ENCODE peak calls at places on chromosomes 16 and 17, in six cellular contexts. N is AG04449, I is bronchial epithelial cell, D is BJ, T is A549, B is fibroblast of mammary gland. Q is an unnamed sample.

GRCh38 chr17:61616783-61617182 is 25.8 kb upstream of the NACA2 start:
- DNase-seq in N (no peak), I (no peak), D (no peak), T (no peak), B (no peak), Q (no peak)

GRCh38 chr17:6648181-6648580 is 3.2 kb downstream of the MED31 start:
- DNase-seq in N (no peak), I (peak; percentile 37), D (no peak), T (peak; percentile 76), B (peak; percentile 24), Q (no peak)

GRCh38 chr17:41695954-41696720 is 7.5 kb downstream of the EIF1 start:
- DNase-seq in N (no peak), I (peak; percentile 67), D (no peak), T (peak; percentile 94), B (peak; percentile 85), Q (peak; percentile 64)

GRCh38 chr17:57739402-57740224 is 5.5 kb downstream of the CCDC182 start:
- DNase-seq in N (no peak), I (peak; percentile 58), D (no peak), T (peak; percentile 54), B (peak; percentile 22), Q (no peak)

GRCh38 chr16:986411-986810 is 4.8 kb downstream of the SOX8 start:
- DNase-seq in N (no peak), I (no peak), D (no peak), T (no peak), B (no peak), Q (no peak)

GRCh38 chr17:2044263-2044894 is 2.6 kb downstream of the OVCA2 start:
- DNase-seq in N (no peak), I (no peak), D (no peak), T (no peak), B (no peak), Q (no peak)

GRCh38 chr16:74627506-74628220 is 20.7 kb upstream of the GLG1 start:
- DNase-seq in N (no peak), I (no peak), D (no peak), T (no peak), B (peak; percentile 61), Q (no peak)

GRCh38 chr17:32461853-32462617 is 17.7 kb downstream of the PSMD11 start:
- DNase-seq in N (no peak), I (peak; percentile 72), D (no peak), T (peak; percentile 71), B (peak; percentile 68), Q (peak; percentile 29)

GRCh38 chr17:50865060-50865867 is 890 bp downstream of the TOB1 start:
- DNase-seq in N (no peak), I (peak; percentile 29), D (no peak), T (no peak), B (peak; percentile 33), Q (peak; percentile 23)

GRCh38 chr16:27267037-27267677 is 1.4 kb downstream of the NSMCE1 start:
- DNase-seq in N (no peak), I (no peak), D (no peak), T (no peak), B (no peak), Q (no peak)

GRCh38 chr17:33038740-33039139 is 47.1 kb downstream of the SPACA3 start:
- DNase-seq in N (no peak), I (no peak), D (no peak), T (peak; percentile 57), B (peak; percentile 37), Q (peak; percentile 9)

GRCh38 chr17:15920758-15921239 is 24.1 kb upstream of the ADORA2B start:
- DNase-seq in N (peak; percentile 82), I (peak; percentile 82), D (peak; percentile 92), T (peak; percentile 77), B (peak; percentile 97), Q (peak; percentile 91)

GRCh38 chr17:1647802-1648581 is 1.7 kb downstream of the RILP start:
- DNase-seq in N (no peak), I (peak; percentile 12), D (no peak), T (no peak), B (no peak), Q (no peak)

GRCh38 chr16:38941-39892 is 14.2 kb downstream of the POLR3K start:
- DNase-seq in N (no peak), I (peak; percentile 69), D (no peak), T (no peak), B (no peak), Q (no peak)

GRCh38 chr16:46765050-46765449 is 16.9 kb upstream of the MYLK3 start:
- DNase-seq in N (peak; percentile 19), I (no peak), D (no peak), T (no peak), B (peak; percentile 55), Q (peak; percentile 70)

GRCh38 chr16:11949527-11949926 is 7.7 kb upstream of the NPIPB2 start:
- DNase-seq in N (no peak), I (peak; percentile 44), D (no peak), T (peak; percentile 55), B (peak; percentile 63), Q (no peak)

GRCh38 chr17:33267279-33267790 is 25.8 kb downstream of the ASIC2 start:
- DNase-seq in N (peak; percentile 76), I (peak; percentile 99), D (peak; percentile 75), T (peak; percentile 55), B (peak; percentile 95), Q (peak; percentile 19)

GRCh38 chr17:37643118-37643766 is at the start of gene DDX52:
- DNase-seq in N (no peak), I (peak; percentile 87), D (peak; percentile 65), T (peak; percentile 97), B (peak; percentile 85), Q (peak; percentile 70)

GRCh38 chr16:30033270-30033669 is 2.2 kb upstream of the TLCD3B start:
- DNase-seq in N (no peak), I (no peak), D (no peak), T (no peak), B (peak; percentile 39), Q (no peak)

GRCh38 chr17:50833396-50834125 is 1.8 kb upstream of the WFIKKN2 start:
- DNase-seq in N (no peak), I (no peak), D (no peak), T (no peak), B (no peak), Q (no peak)

GRCh38 chr16:46763147-46763546 is 15.0 kb upstream of the MYLK3 start:
- DNase-seq in N (no peak), I (peak; percentile 28), D (no peak), T (no peak), B (no peak), Q (no peak)

GRCh38 chr16:7509919-7510705 is 177.5 kb downstream of the RBFOX1 start:
- DNase-seq in N (no peak), I (no peak), D (no peak), T (no peak), B (no peak), Q (no peak)

GRCh38 chr16:68265078-68265925 is 976 bp downstream of the SLC7A6 start:
- DNase-seq in N (peak; percentile 65), I (peak; percentile 83), D (peak; percentile 56), T (peak; percentile 84), B (peak; percentile 69), Q (no peak)

GRCh38 chr17:76995352-76996105 is 127.3 kb downstream of the MGAT5B start:
- DNase-seq in N (no peak), I (no peak), D (no peak), T (no peak), B (no peak), Q (no peak)

GRCh38 chr16:85832578-85833539 is 33.4 kb downstream of the COX4I1 start:
- DNase-seq in N (no peak), I (no peak), D (no peak), T (no peak), B (no peak), Q (no peak)

GRCh38 chr17:31414590-31414918 is 23.1 kb downstream of the RAB11FIP4 start:
- DNase-seq in N (no peak), I (no peak), D (no peak), T (no peak), B (no peak), Q (no peak)

GRCh38 chr16:77660311-77660710 is 62.0 kb upstream of the NUDT7 start:
- DNase-seq in N (no peak), I (peak; percentile 25), D (no peak), T (peak; percentile 33), B (peak; percentile 56), Q (peak; percentile 55)
- TF ChIP-seq CTCF in N (peak; percentile 60), I (peak; percentile 25), D (peak; percentile 40), T (peak; percentile 65), B (peak; percentile 68), Q (peak; percentile 83)

DNA sequence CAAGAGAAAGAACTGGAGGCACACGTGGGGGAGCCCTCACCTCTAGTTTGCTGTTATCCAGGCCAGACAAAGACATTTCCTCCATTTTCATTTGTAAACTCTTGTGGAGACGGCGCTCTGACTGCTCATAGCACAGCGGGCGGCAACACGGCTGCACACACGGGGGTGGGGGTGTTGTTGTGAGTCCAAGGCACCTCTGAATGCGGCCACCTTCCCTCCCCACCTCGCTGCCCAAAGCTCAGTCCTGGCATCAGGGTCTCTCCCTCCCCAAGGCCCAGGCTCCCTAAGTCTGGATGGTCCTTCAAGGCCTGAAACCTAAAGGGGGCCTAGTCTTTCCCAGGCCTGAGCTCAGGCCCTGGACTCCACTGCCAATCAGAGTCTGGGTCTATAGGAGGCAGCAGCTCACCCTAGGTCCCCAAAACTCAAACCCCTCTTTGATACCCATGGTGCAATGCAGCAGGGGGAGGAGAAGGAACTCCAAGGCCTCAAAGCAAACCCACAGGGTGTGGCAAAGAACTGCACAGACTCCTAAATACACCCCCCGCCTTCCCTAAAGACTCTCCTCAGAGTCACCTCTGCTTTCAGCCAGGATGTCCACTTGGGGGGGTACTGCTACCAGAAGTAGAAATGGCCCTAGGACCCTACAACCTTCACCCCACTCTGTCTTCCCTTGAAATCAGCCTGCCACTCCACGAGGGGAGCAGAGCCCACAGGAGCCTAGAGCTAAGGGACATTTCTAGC is 1.5 kb downstream of the ATXN7L3 start:
- DNase-seq in N (no peak), I (peak; percentile 59), D (no peak), T (peak; percentile 75), B (peak; percentile 76), Q (no peak)
- TF ChIP-seq CTCF in N (no peak), I (no peak), D (peak; percentile 26), T (no peak), B (peak; percentile 14), Q (peak; percentile 18)

GRCh38 chr17:19361326-19361725 is 1.2 kb downstream of the B9D1 start:
- DNase-seq in N (no peak), I (no peak), D (no peak), T (no peak), B (no peak), Q (no peak)

GRCh38 chr17:19361975-19362292 is 589 bp downstream of the B9D1 start:
- DNase-seq in N (no peak), I (no peak), D (no peak), T (no peak), B (no peak), Q (no peak)

GRCh38 chr17:19362293-19363113 is at the start of gene B9D1:
- DNase-seq in N (no peak), I (peak; percentile 72), D (no peak), T (peak; percentile 99), B (peak; percentile 88), Q (peak; percentile 69)

GRCh38 chr17:19363460-19364035 is 1.0 kb upstream of the B9D1 start:
- DNase-seq in N (no peak), I (no peak), D (no peak), T (no peak), B (no peak), Q (no peak)

DNA sequence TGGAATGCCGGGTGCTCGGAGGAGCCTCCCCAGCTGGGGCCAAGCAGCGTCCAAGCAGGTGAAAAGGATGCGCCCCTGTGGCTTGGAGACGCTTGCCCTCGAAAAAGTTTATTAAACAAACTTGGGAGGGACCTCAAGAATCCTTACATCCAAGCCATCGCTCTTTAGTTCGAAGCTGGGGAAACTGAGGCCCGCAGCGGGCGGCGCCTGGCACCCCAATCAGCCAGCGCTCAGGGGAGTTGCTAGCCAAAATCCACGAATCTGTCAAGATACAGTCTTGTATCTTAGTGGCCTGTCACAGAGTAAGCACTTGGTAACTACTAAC is 553 bp upstream of the B9D1 start:
- DNase-seq in N (no peak), I (no peak), D (no peak), T (no peak), B (no peak), Q (no peak)
- TF ChIP-seq CTCF in N (no peak), I (no peak), D (no peak), T (no peak), B (no peak), Q (peak; percentile 3)

GRCh38 chr17:35063514-35064223 is at the start of gene RFFL:
- DNase-seq in N (peak; percentile 89), I (peak; percentile 99), D (peak; percentile 92), T (peak; percentile 99), B (peak; percentile 99), Q (peak; percentile 94)
- TF ChIP-seq CTCF in N (peak; percentile 16), I (no peak), D (peak; percentile 16), T (no peak), B (peak; percentile 4), Q (peak; percentile 13)

Q was measured in astrocyte of the cerebellum.